ENCODE peak calls at places on chromosomes 4 and X, in six cellular contexts. W is T-helper 2 cell, S is GM12878, U is heart right ventricle, M is dermis blood vessel endothelial cell, C is NAMALWA. P is an unnamed sample.

GRCh38 chr4:40194602-40195161 is 2.1 kb upstream of the RHOH start:
- DNase-seq in W (no peak), S (no peak), U (no peak), M (peak; percentile 34), C (peak; percentile 86), P (peak; percentile 76)

GRCh38 chr4:40149960-40150385 is 46.9 kb upstream of the RHOH start:
- DNase-seq in W (peak; percentile 40), S (peak; percentile 79), U (no peak), M (peak; percentile 85), C (peak; percentile 95), P (peak; percentile 94)

GRCh38 chrX:56802921-56803848 is 74.1 kb downstream of the NBDY start:
- DNase-seq in W (peak; percentile 24), S (peak; percentile 77), U (peak; percentile 48), M (peak; percentile 62), C (peak; percentile 13), P (peak; percentile 86)

GRCh38 chr4:109977854-109978501 is 65.3 kb downstream of the EGF start:
- DNase-seq in W (no peak), S (no peak), U (no peak), M (peak; percentile 70), C (peak; percentile 55), P (peak; percentile 70)

GRCh38 chr4:5710962-5711478 is at the start of gene EVC:
- DNase-seq in W (peak; percentile 11), S (no peak), U (peak; percentile 84), M (peak; percentile 66), C (no peak), P (no peak)

GRCh38 chr4:145618210-145618911 is 824 bp upstream of the MMAA start:
- DNase-seq in W (no peak), S (no peak), U (peak; percentile 14), M (peak; percentile 39), C (peak; percentile 54), P (peak; percentile 76)

GRCh38 chrX:12446342-12447075 is 308.2 kb downstream of the FRMPD4 start:
- DNase-seq in W (no peak), S (no peak), U (no peak), M (no peak), C (no peak), P (no peak)

GRCh38 chr4:122838034-122838433 is 11.4 kb downstream of the FGF2 start:
- DNase-seq in W (no peak), S (no peak), U (no peak), M (no peak), C (no peak), P (no peak)

GRCh38 chrX:70168238-70169188 is 8.8 kb upstream of the DGAT2L6 start:
- DNase-seq in W (no peak), S (no peak), U (no peak), M (peak; percentile 34), C (no peak), P (no peak)

GRCh38 chrX:20063716-20064351 is 52.9 kb downstream of the MAP7D2 start:
- DNase-seq in W (no peak), S (no peak), U (no peak), M (no peak), C (peak; percentile 20), P (peak; percentile 83)

GRCh38 chr4:82434949-82435348 is 4.6 kb downstream of the ENOPH1 start:
- DNase-seq in W (no peak), S (no peak), U (no peak), M (no peak), C (no peak), P (no peak)

P was measured in Karpas-422.